ENCODE peak calls at places on chromosomes 5 and 9, in nine cellular contexts. Z is SK-MEL-5; S is adipocyte; T is AG04450; N is stimulated activated CD8-positive, alpha-beta memory T cell treated with anti-CD3 and anti-CD28 coated beads, Interleukin-4, amount 100 ng/mL, for 1 hour; E is Caco-2; B is HEK293T; M is omental fat pad; L is aorta. D is an unnamed sample.
A peak's percentile ranks its signal among the peaks of the same experiment; 100 is the strongest.

GRCh38 chr9:128383791-128384190 is 12.6 kb downstream of the URM1 start:
- DNase-seq in Z (no peak), S (no peak), T (no peak), N (no peak), E (no peak), B (no peak), M (no peak), L (no peak), D (no peak)

GRCh38 chr9:31597977-31598376 is 786.5 kb upstream of the ACO1 start:
- DNase-seq in Z (no peak), S (peak; percentile 15), T (no peak), N (no peak), E (no peak), B (no peak), M (no peak), L (no peak), D (no peak)

GRCh38 chr9:130370226-130370625 is 74.5 kb upstream of the ASS1 start:
- DNase-seq in Z (no peak), S (no peak), T (no peak), N (no peak), E (no peak), B (no peak), M (no peak), L (no peak), D (no peak)

GRCh38 chr9:34653131-34653530 is 1.1 kb downstream of the IL11RA start:
- DNase-seq in Z (peak; percentile 40), S (peak; percentile 67), T (no peak), N (no peak), E (no peak), B (no peak), M (no peak), L (peak; percentile 68), D (peak; percentile 78)

GRCh38 chr5:95892784-95893354 is 68.8 kb downstream of the ELL2 start:
- DNase-seq in Z (peak; percentile 59), S (peak; percentile 45), T (no peak), N (no peak), E (peak; percentile 65), B (peak; percentile 44), M (no peak), L (no peak), D (peak; percentile 65)

GRCh38 chr9:112249277-112249676 is 74.2 kb upstream of the SUSD1 start:
- DNase-seq in Z (peak; percentile 22), S (peak; percentile 20), T (no peak), N (no peak), E (no peak), B (no peak), M (no peak), L (no peak), D (peak; percentile 55)

GRCh38 chr5:36569456-36569855 is 37.0 kb upstream of the SLC1A3 start:
- DNase-seq in Z (no peak), S (no peak), T (no peak), N (no peak), E (no peak), B (no peak), M (no peak), L (peak; percentile 56), D (peak; percentile 79)

GRCh38 chr5:177312649-177313181 is 1.0 kb upstream of the MXD3 start:
- DNase-seq in Z (no peak), S (no peak), T (no peak), N (no peak), E (peak; percentile 87), B (peak; percentile 35), M (no peak), L (peak; percentile 50), D (peak; percentile 28)

GRCh38 chr5:88880196-88880595 is 2.8 kb downstream of the MEF2C start:
- DNase-seq in Z (no peak), S (no peak), T (no peak), N (no peak), E (no peak), B (no peak), M (no peak), L (no peak), D (no peak)

GRCh38 chr5:96219580-96220281 is 213.3 kb downstream of the PCSK1 start:
- DNase-seq in Z (no peak), S (peak; percentile 63), T (no peak), N (no peak), E (no peak), B (no peak), M (no peak), L (no peak), D (peak; percentile 94)

GRCh38 chr9:556199-556598 is 285.3 kb upstream of the DMRT1 start:
- DNase-seq in Z (no peak), S (no peak), T (no peak), N (no peak), E (no peak), B (no peak), M (no peak), L (no peak), D (peak; percentile 5)

GRCh38 chr5:103525366-103525765 is 37.2 kb downstream of the NUDT12 start:
- DNase-seq in Z (no peak), S (peak; percentile 70), T (no peak), N (no peak), E (no peak), B (no peak), M (no peak), L (no peak), D (no peak)

GRCh38 chr5:119752921-119753886 is 123.8 kb downstream of the FAM170A start:
- DNase-seq in Z (no peak), S (no peak), T (no peak), N (no peak), E (no peak), B (no peak), M (no peak), L (no peak), D (no peak)

GRCh38 chr5:150377964-150378694 is 20.6 kb downstream of the TCOF1 start:
- DNase-seq in Z (peak; percentile 8), S (peak; percentile 83), T (peak; percentile 95), N (no peak), E (no peak), B (no peak), M (no peak), L (no peak), D (peak; percentile 94)

GRCh38 chr9:92406506-92406905 is 2.1 kb upstream of the OGN start:
- DNase-seq in Z (peak; percentile 57), S (peak; percentile 24), T (no peak), N (peak; percentile 1), E (no peak), B (no peak), M (no peak), L (peak; percentile 76), D (no peak)

GRCh38 chr9:92632641-92633040 is 37.3 kb downstream of the IPPK start:
- DNase-seq in Z (no peak), S (no peak), T (no peak), N (no peak), E (no peak), B (no peak), M (no peak), L (no peak), D (no peak)

GRCh38 chr5:172488221-172488620 is 33.9 kb upstream of the SH3PXD2B start:
- DNase-seq in Z (no peak), S (no peak), T (no peak), N (no peak), E (no peak), B (no peak), M (no peak), L (no peak), D (no peak)

D was measured in GM23248.